ENCODE peak calls at places on chromosomes 6 and 20, in eight cellular contexts. H is non-pigmented ciliary epithelial cell; M is effector CD8-positive, alpha-beta T cell; X is endothelial cell; Q is stimulated activated naive CD4-positive, alpha-beta T cell; S is epithelial cell of esophagus; Y is SJSA1; U is BJ. V is an unnamed sample.

GRCh38 chr20:24764027-24764797 is 184.9 kb upstream of the CST7 start:
- DNase-seq in H (no peak), M (no peak), X (no peak), Q (no peak), S (no peak), Y (no peak), U (no peak), V (no peak)

GRCh38 chr6:29424168-29424567 is 9.4 kb downstream of the OR12D1 start:
- DNase-seq in H (no peak), M (no peak), X (no peak), Q (no peak), S (no peak), Y (no peak), U (no peak), V (peak)

GRCh38 chr20:52083627-52084232 is 107.8 kb downstream of the ZFP64 start:
- DNase-seq in H (no peak), M (no peak), X (peak), Q (no peak), S (peak), Y (peak), U (no peak), V (peak)

GRCh38 chr6:89597988-89598387 is 40.6 kb downstream of the LYRM2 start:
- DNase-seq in H (no peak), M (no peak), X (no peak), Q (no peak), S (peak), Y (no peak), U (no peak), V (no peak)

GRCh38 chr6:73006161-73006560 is 219.1 kb downstream of the KHDC1L start:
- DNase-seq in H (no peak), M (no peak), X (no peak), Q (no peak), S (peak), Y (no peak), U (no peak), V (no peak)

GRCh38 chr6:112027942-112028674 is 25.8 kb upstream of the CCN6 start:
- DNase-seq in H (no peak), M (no peak), X (no peak), Q (peak), S (peak), Y (no peak), U (no peak), V (no peak)

GRCh38 chr20:41408986-41409385 is 42.4 kb upstream of the EMILIN3 start:
- DNase-seq in H (no peak), M (no peak), X (no peak), Q (no peak), S (no peak), Y (peak), U (no peak), V (no peak)

GRCh38 chr6:160973311-160973710 is 18.3 kb upstream of the MAP3K4 start:
- DNase-seq in H (no peak), M (no peak), X (no peak), Q (no peak), S (no peak), Y (no peak), U (no peak), V (no peak)

GRCh38 chr6:3592371-3592941 is 135.6 kb upstream of the SLC22A23 start:
- DNase-seq in H (peak), M (no peak), X (no peak), Q (no peak), S (peak), Y (peak), U (peak), V (no peak)

GRCh38 chr6:85670573-85670972 is 27.9 kb upstream of the SYNCRIP start:
- DNase-seq in H (no peak), M (no peak), X (no peak), Q (no peak), S (peak), Y (no peak), U (no peak), V (no peak)

GRCh38 chr6:131182991-131183425 is 47.7 kb downstream of the AKAP7 start:
- DNase-seq in H (no peak), M (no peak), X (peak), Q (peak), S (peak), Y (peak), U (no peak), V (no peak)

GRCh38 chr20:42678895-42679294 is 510.8 kb downstream of the PTPRT start:
- DNase-seq in H (no peak), M (no peak), X (no peak), Q (no peak), S (peak), Y (no peak), U (no peak), V (no peak)

GRCh38 chr6:119158057-119158848 is 79.8 kb upstream of the FAM184A start:
- DNase-seq in H (no peak), M (no peak), X (no peak), Q (no peak), S (no peak), Y (no peak), U (no peak), V (no peak)

GRCh38 chr6:11711644-11711993 is 67.0 kb downstream of the ADTRP start:
- DNase-seq in H (no peak), M (no peak), X (no peak), Q (no peak), S (peak), Y (no peak), U (no peak), V (no peak)

GRCh38 chr6:164410017-164410416 is 899.4 kb downstream of the C6orf118 start:
- DNase-seq in H (no peak), M (no peak), X (no peak), Q (no peak), S (no peak), Y (no peak), U (no peak), V (no peak)

GRCh38 chr6:85273870-85274269 is 176.0 kb upstream of the NT5E start:
- DNase-seq in H (no peak), M (no peak), X (no peak), Q (no peak), S (peak), Y (no peak), U (no peak), V (no peak)

V was measured in iPS DF 19.7.